ENCODE peak calls at places on chromosomes 6 and 20, in six cellular contexts. M is nephron progenitor cell, O is body of pancreas, R is fibroblast of mammary gland, U is tibial artery, L is omental fat pad. V is an unnamed sample.

GRCh38 chr6:37860226-37860839 is 40.8 kb downstream of the ZFAND3 start:
- DNase-seq in R (peak; percentile 62), L (peak; percentile 56), O (no peak), U (peak; percentile 47), M (peak; percentile 11), V (no peak)

GRCh38 chr20:23066772-23067171 is 17.3 kb upstream of the THBD start:
- DNase-seq in M (no peak), R (no peak), O (no peak), U (no peak), L (no peak), V (no peak)

GRCh38 chr6:133682506-133683290 is 206.2 kb upstream of the TCF21 start:
- DNase-seq in U (no peak), L (no peak), O (no peak), R (no peak), M (no peak), V (no peak)

GRCh38 chr20:52493177-52493711 is 301.7 kb upstream of the ZFP64 start:
- DNase-seq in M (peak; percentile 53), U (no peak), L (no peak), R (peak; percentile 29), O (no peak), V (no peak)

GRCh38 chr6:127058936-127059335 is 59.5 kb upstream of the RSPO3 start:
- DNase-seq in M (no peak), U (no peak), L (no peak), O (no peak), R (no peak), V (no peak)

GRCh38 chr6:45896783-45897441 is 118.7 kb downstream of the CLIC5 start:
- DNase-seq in L (no peak), U (peak; percentile 38), R (peak; percentile 79), O (no peak), M (no peak), V (no peak)

GRCh38 chr6:97189767-97190166 is 93.2 kb downstream of the MMS22L start:
- DNase-seq in R (peak; percentile 36), L (no peak), O (no peak), M (no peak), U (no peak), V (no peak)

GRCh38 chr20:57582432-57583288 is 21.8 kb downstream of the PCK1 start:
- DNase-seq in M (peak; percentile 61), U (peak; percentile 74), R (peak; percentile 6), L (no peak), O (peak; percentile 43), V (no peak)

DNA sequence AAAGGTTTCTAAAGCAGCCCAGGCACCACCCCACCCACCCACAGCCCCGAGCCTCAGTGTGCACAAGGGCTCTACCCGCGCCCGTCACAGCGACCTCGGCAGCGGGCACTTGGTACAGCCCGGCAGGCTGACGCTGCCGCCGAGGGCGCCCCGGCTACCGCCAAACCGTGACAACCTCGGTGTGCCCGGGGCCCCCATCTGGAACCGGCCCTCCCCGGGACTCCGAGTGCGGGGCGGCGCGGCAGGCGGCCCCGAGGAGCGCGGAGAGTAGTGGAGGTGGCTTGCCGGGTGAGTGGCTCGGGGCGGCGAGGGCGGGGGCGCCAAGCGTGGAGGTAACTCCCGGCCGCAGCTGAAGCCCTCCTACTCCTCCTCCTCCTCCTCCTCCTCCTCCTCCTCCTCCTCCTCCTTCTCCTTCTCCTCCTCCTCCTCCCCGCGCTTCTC is at the start of gene ISM1:
- DNase-seq in R (no peak), O (peak; percentile 32), L (no peak), M (peak; percentile 73), U (peak; percentile 29), V (no peak)
- TF ChIP-seq CTCF in R (no peak), O (no peak), L (no peak), M (no peak), U (no peak), V (no peak)

GRCh38 chr6:109768485-109768884 is 77.4 kb downstream of the FIG4 start:
- DNase-seq in U (no peak), R (peak; percentile 90), O (no peak), L (no peak), M (no peak), V (no peak)
- TF ChIP-seq CTCF in U (no peak), R (no peak), O (no peak), L (no peak), M (no peak), V (no peak)

DNA sequence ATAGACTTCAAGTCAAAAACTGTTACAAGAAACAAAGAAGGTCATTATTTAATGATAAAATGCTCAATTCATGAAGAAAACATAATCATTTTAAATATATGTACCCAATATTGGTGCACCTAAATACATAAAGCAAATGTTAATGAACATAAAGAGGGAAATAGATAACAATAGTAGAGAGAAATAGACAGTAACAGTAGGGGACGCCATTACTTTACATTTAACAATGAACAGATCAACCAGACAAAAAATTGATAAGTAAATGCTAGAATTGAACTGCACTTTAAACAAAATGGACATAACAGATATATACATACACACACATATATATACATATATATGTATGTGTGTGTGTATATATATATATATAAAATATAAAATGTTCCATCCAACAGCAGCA is 37.4 kb downstream of the IL22RA2 start:
- DNase-seq in L (no peak), U (no peak), R (peak; percentile 36), O (no peak), M (no peak), V (no peak)
- TF ChIP-seq CTCF in L (no peak), U (no peak), R (peak; percentile 48), O (no peak), M (no peak), V (peak; percentile 47)

GRCh38 chr6:41200901-41201783 is at the start of gene TREML2:
- DNase-seq in U (no peak), M (no peak), O (no peak), R (no peak), L (no peak), V (no peak)
- TF ChIP-seq CTCF in U (no peak), M (no peak), O (no peak), R (no peak), L (no peak), V (no peak)

GRCh38 chr6:113488061-113488460 is 369.1 kb upstream of the MARCKS start:
- DNase-seq in R (peak; percentile 16), M (no peak), L (no peak), O (no peak), U (no peak), V (no peak)

GRCh38 chr6:113482771-113483170 is 374.4 kb upstream of the MARCKS start:
- DNase-seq in R (no peak), L (no peak), U (no peak), M (no peak), O (no peak), V (no peak)

GRCh38 chr6:113488812-113489685 is 368.1 kb upstream of the MARCKS start:
- DNase-seq in M (no peak), U (no peak), R (no peak), O (no peak), L (no peak), V (no peak)

GRCh38 chr6:113489946-113490345 is 367.2 kb upstream of the MARCKS start:
- DNase-seq in L (no peak), U (no peak), R (no peak), M (no peak), O (no peak), V (no peak)

DNA sequence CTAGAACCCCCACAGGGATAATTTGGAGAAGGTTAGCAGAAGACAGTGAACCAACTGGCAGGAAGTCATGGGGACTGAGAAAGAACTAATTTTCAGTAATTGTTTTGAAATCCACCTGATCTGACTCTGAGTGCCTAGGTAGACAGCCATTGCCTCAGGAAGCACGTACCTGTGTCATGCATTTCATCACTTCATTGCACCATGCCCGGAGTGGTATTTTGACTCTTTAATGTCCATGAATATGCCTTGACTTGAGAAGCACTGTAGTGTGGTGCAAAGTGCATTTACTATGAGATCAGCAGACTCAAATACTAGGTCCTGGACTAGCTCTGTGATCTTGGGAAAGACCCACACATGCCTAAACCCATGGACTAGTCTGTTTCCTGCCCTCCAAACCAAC is 371.0 kb upstream of the MARCKS start:
- DNase-seq in O (no peak), L (no peak), U (no peak), M (no peak), R (no peak), V (no peak)
- TF ChIP-seq CTCF in O (no peak), L (no peak), U (no peak), M (no peak), R (no peak), V (no peak)

DNA sequence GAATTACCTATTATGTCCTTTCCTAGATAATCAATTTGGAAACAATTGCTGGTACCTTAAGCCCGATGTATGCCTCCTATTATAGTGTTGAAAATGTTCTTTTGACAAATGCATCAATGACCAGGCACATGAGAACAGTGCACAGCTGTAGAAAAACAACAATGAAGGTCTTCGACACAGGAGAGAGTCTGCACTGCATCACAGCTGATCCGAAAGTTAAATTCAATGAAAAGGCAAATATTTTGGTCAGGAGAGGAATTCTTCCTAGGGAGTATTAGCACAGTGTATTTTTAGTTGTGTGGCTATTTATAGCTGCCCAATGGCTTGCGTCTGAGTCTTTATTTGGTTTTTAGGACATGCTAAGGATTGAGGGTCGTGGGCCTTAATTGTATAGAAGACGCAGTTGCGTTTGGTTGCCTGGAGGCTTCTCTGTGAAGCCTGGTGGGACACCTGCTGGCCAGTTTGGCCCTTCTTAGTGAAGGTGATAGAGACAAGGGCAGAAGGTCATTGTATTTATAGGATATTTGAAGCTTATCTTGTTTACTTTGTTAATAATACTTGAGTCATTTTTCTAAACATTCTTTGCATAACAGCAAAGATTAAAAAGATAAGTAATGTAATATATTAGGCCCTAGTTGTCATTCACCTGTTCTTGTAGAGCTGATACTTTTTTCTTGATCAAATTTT is 72.3 kb downstream of the CDYL start:
- DNase-seq in M (peak; percentile 21), L (no peak), O (no peak), U (no peak), R (peak; percentile 14), V (no peak)
- TF ChIP-seq CTCF in M (peak; percentile 38), L (no peak), O (no peak), U (peak; percentile 28), R (peak; percentile 31), V (no peak)

GRCh38 chr6:8888468-8888867 is 453.1 kb upstream of the SLC35B3 start:
- DNase-seq in L (no peak), O (no peak), U (no peak), R (no peak), M (no peak), V (no peak)
- TF ChIP-seq CTCF in L (no peak), O (no peak), U (no peak), R (peak; percentile 11), M (peak; percentile 10), V (peak; percentile 27)

DNA sequence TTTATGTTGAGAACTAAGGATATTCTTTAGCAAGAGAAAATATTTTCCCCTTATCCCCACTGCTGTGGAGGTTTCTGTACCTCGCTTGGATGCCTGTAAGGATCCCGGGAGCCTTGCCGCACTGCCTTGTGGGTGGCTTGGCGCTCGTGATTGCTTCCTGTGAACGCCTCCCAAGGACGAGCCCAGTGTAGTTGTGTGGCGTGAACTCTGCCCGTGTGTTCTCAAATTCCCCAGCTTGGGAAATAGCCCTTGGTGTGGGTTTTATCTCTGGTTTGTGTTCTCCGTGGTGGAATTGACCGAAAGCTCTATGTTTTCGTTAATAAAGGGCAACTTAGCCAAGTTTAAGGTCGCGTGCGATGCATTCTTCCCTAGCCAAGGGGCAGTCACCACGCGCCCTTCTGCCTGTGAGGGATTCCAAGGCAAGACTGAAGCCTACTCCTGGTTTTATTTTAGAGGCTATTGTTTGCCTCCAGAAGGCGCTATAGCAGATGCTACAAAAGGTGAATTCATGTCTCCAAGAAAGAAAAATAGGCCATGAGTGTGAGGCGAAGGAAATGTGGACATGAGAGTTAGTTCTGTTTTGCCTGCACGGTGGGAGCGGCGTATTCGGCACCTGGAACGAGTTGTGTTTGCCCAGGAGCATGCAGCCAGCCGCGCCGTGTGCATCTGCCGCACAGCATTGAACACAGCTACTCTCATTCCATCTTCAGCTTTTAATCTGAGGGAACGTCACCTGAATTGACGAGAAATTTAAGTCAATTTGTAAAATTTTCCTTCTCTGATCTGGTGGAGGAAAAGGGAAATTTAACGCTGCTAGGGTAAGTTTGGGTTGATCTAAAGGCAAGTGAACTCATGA is 40.3 kb upstream of the IRF4 start:
- DNase-seq in O (no peak), R (no peak), L (no peak), M (no peak), U (no peak), V (no peak)
- TF ChIP-seq CTCF in O (no peak), R (no peak), L (no peak), M (no peak), U (no peak), V (no peak)